ENCODE peak calls at places on chromosomes 13 and 19, in five cellular contexts. X, G, Q, E and A are unnamed samples.

GRCh38 chr13:113854238-113855011 is 9.5 kb downstream of the GAS6 start:
- DNase-seq in X (no peak), Q (no peak), E (no peak), G (no peak), A (peak; percentile 63)

GRCh38 chr19:51777570-51778460 is 16.8 kb downstream of the FPR2 start:
- DNase-seq in G (peak; percentile 54), Q (peak; percentile 37), E (peak; percentile 87), X (peak; percentile 74), A (no peak)

GRCh38 chr13:79525458-79525857 is 44.5 kb downstream of the NDFIP2 start:
- DNase-seq in X (no peak), G (no peak), Q (no peak), E (peak; percentile 69), A (no peak)

GRCh38 chr13:51453959-51454703 is 1.3 kb upstream of the INTS6 start:
- DNase-seq in E (peak; percentile 9), X (no peak), Q (no peak), G (no peak), A (no peak)

GRCh38 chr19:57642396-57643046 is 9.6 kb downstream of the ZNF211 start:
- DNase-seq in E (no peak), Q (no peak), X (no peak), G (no peak), A (no peak)

GRCh38 chr19:41001243-41001971 is 10.3 kb downstream of the CYP2B6 start:
- DNase-seq in G (no peak), Q (no peak), X (peak; percentile 19), E (peak; percentile 23), A (no peak)

GRCh38 chr19:58519087-58519354 is 589 bp downstream of the ZBTB45 start:
- DNase-seq in E (peak; percentile 77), G (peak; percentile 81), X (peak; percentile 81), Q (peak; percentile 51), A (peak; percentile 78)

GRCh38 chr13:38662362-38662761 is 24.5 kb upstream of the FREM2 start:
- DNase-seq in G (no peak), E (no peak), Q (no peak), X (no peak), A (no peak)

GRCh38 chr19:48676887-48677286 is 4.1 kb upstream of the NTN5 start:
- DNase-seq in X (peak; percentile 58), G (no peak), Q (no peak), E (no peak), A (no peak)

GRCh38 chr13:41603917-41604316 is 146.6 kb downstream of the RGCC start:
- DNase-seq in E (peak; percentile 92), G (no peak), Q (no peak), X (peak; percentile 51), A (no peak)

GRCh38 chr13:114115191-114115671 is 17.2 kb downstream of the RASA3 start:
- DNase-seq in G (no peak), Q (no peak), X (peak; percentile 6), E (peak; percentile 80), A (no peak)

GRCh38 chr13:36685912-36686311 is 12.1 kb downstream of the SERTM1 start:
- DNase-seq in Q (no peak), X (no peak), G (no peak), E (peak; percentile 13), A (no peak)

GRCh38 chr19:13842294-13843103 is 34.4 kb upstream of the NANOS3 start:
- DNase-seq in G (peak; percentile 62), E (peak; percentile 83), X (peak; percentile 83), Q (no peak), A (no peak)

GRCh38 chr19:4699826-4700572 is 23.6 kb downstream of the DPP9 start:
- DNase-seq in G (no peak), E (no peak), Q (no peak), X (no peak), A (no peak)

GRCh38 chr19:50497030-50497420 is 14.0 kb downstream of the JOSD2 start:
- DNase-seq in E (no peak), X (no peak), Q (no peak), G (no peak), A (no peak)

GRCh38 chr13:44732503-44733098 is 156.5 kb upstream of the TSC22D1 start:
- DNase-seq in G (no peak), X (peak; percentile 53), E (no peak), Q (no peak), A (no peak)

DNA sequence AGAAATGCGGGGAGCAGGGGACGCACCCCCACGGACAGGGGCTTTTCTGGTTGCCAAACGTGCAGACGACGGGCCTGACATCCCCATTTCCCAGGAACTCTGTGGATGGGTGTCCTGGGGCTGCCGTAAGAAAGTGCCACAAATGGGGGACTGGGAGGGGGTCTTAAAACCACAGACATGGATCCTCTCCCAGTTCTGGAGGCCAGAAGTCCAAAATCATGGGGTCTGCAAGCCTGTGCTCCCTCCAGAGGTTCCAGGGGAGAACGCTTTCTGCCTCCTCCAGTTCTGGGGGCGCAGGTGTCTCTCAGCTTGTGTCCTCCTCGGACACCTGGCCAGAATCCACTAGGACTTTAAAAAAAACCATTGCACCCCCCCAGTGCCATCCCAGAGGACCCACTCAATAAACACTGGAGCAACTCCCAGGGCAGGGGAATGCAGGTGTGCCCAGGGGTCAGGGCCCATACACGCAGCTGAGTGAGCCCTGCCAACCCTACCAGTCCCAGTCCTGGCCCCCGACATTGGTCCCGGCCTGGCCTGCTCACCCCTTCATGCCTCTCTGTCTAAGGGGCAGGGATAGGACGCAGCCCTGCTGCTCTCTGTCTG is 103.9 kb downstream of the GADD45B start:
- DNase-seq in E (no peak), X (no peak), Q (no peak), G (no peak), A (no peak)
- TF ChIP-seq CTCF in E (no peak), X (peak; percentile 7), Q (peak; percentile 5), G (peak; percentile 56), A (peak; percentile 60)

GRCh38 chr19:29527500-29528328 is 1.9 kb downstream of the VSTM2B start:
- DNase-seq in E (no peak), G (no peak), X (no peak), Q (no peak), A (no peak)
- TF ChIP-seq CTCF in E (no peak), G (no peak), X (no peak), Q (peak; percentile 24), A (peak; percentile 45)

GRCh38 chr13:21504379-21504778 is 45.3 kb upstream of the ZDHHC20 start:
- DNase-seq in G (no peak), X (no peak), E (no peak), Q (no peak), A (no peak)

DNA sequence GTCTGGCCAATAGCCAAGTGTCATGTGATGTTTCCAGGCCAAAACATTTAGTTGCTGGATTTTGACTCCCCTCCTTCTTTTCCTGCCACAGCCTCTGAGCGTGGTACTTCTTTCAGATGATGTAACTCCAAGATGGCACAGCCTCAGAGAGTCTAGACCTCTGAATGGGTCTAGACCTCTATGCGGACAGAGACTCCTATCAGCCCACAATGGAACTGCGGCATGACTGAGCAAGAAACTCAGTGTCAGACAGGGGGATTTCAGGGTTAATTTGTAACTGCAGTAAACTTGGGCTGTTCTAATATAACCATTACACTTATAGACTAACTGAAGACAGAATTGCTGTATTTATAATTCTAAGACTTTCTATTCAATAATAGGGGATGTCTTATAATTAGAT is 42.6 kb upstream of the ZDHHC20 start:
- DNase-seq in Q (no peak), X (no peak), G (no peak), E (no peak), A (no peak)
- TF ChIP-seq CTCF in Q (no peak), X (no peak), G (no peak), E (peak; percentile 11), A (no peak)

GRCh38 chr13:34076943-34077703 is 259.2 kb downstream of the RFC3 start:
- DNase-seq in Q (no peak), G (no peak), X (no peak), E (peak; percentile 48), A (no peak)
- TF ChIP-seq CTCF in Q (peak; percentile 65), G (peak; percentile 24), X (peak; percentile 24), E (peak; percentile 81), A (peak; percentile 75)

GRCh38 chr19:19541572-19541971 is 3.5 kb downstream of the CILP2 start:
- DNase-seq in X (no peak), G (no peak), E (no peak), Q (no peak), A (no peak)
- TF ChIP-seq CTCF in X (no peak), G (no peak), E (no peak), Q (no peak), A (no peak)